ENCODE peak calls at places on chromosomes 7 and 10, in six cellular contexts. One of them, this sample, is unnamed.

GRCh38 chr7:116741625-116742316 is 69.8 kb downstream of the MET start:
- DNase-seq in spleen: no peak
- DNase-seq in neural progenitor cell: no peak
- DNase-seq in dorsolateral prefrontal cortex: no peak
- DNase-seq in heart left ventricle: no peak
- DNase-seq in caudate nucleus: no peak
- DNase-seq in this sample: no peak

GRCh38 chr10:34528320-34528719 is 286.8 kb downstream of the PARD3 start:
- DNase-seq in spleen: no peak
- DNase-seq in neural progenitor cell: peak; percentile 64
- DNase-seq in dorsolateral prefrontal cortex: no peak
- DNase-seq in heart left ventricle: no peak
- DNase-seq in caudate nucleus: no peak
- DNase-seq in this sample: peak; percentile 43

GRCh38 chr10:51860257-51860656 is 160.9 kb upstream of the CSTF2T start:
- DNase-seq in spleen: no peak
- DNase-seq in neural progenitor cell: no peak
- DNase-seq in dorsolateral prefrontal cortex: no peak
- DNase-seq in heart left ventricle: peak; percentile 34
- DNase-seq in caudate nucleus: peak; percentile 5
- DNase-seq in this sample: no peak

GRCh38 chr10:97508342-97508741 is 9.6 kb downstream of the UBTD1 start:
- DNase-seq in spleen: peak; percentile 1
- DNase-seq in neural progenitor cell: no peak
- DNase-seq in dorsolateral prefrontal cortex: no peak
- DNase-seq in heart left ventricle: no peak
- DNase-seq in caudate nucleus: no peak
- DNase-seq in this sample: no peak

GRCh38 chr10:46267132-46267985 is 19.4 kb upstream of the ANTXRL start:
- DNase-seq in spleen: no peak
- DNase-seq in neural progenitor cell: no peak
- DNase-seq in dorsolateral prefrontal cortex: no peak
- DNase-seq in heart left ventricle: no peak
- DNase-seq in caudate nucleus: no peak
- DNase-seq in this sample: no peak

GRCh38 chr10:17123062-17123661 is 6.4 kb downstream of the CUBN start:
- DNase-seq in spleen: no peak
- DNase-seq in neural progenitor cell: no peak
- DNase-seq in dorsolateral prefrontal cortex: no peak
- DNase-seq in heart left ventricle: no peak
- DNase-seq in caudate nucleus: no peak
- DNase-seq in this sample: no peak

GRCh38 chr7:70417061-70417655 is 714.8 kb upstream of the GALNT17 start:
- DNase-seq in spleen: no peak
- DNase-seq in neural progenitor cell: peak; percentile 24
- DNase-seq in dorsolateral prefrontal cortex: peak; percentile 39
- DNase-seq in heart left ventricle: no peak
- DNase-seq in caudate nucleus: peak; percentile 71
- DNase-seq in this sample: no peak

GRCh38 chr7:137682596-137682995 is 164.2 kb downstream of the DGKI start:
- DNase-seq in spleen: no peak
- DNase-seq in neural progenitor cell: no peak
- DNase-seq in dorsolateral prefrontal cortex: no peak
- DNase-seq in heart left ventricle: no peak
- DNase-seq in caudate nucleus: no peak
- DNase-seq in this sample: no peak

GRCh38 chr10:114403545-114404161 is 649 bp downstream of the AFAP1L2 start:
- DNase-seq in spleen: no peak
- DNase-seq in neural progenitor cell: peak; percentile 75
- DNase-seq in dorsolateral prefrontal cortex: peak; percentile 43
- DNase-seq in heart left ventricle: peak; percentile 57
- DNase-seq in caudate nucleus: no peak
- DNase-seq in this sample: peak; percentile 45

GRCh38 chr7:1979591-1980560 is 252.9 kb downstream of the MAD1L1 start:
- DNase-seq in spleen: peak; percentile 93
- DNase-seq in neural progenitor cell: no peak
- DNase-seq in dorsolateral prefrontal cortex: no peak
- DNase-seq in heart left ventricle: no peak
- DNase-seq in caudate nucleus: no peak
- DNase-seq in this sample: no peak

GRCh38 chr10:68135362-68135761 is 26.1 kb downstream of the MYPN start:
- DNase-seq in spleen: no peak
- DNase-seq in neural progenitor cell: no peak
- DNase-seq in dorsolateral prefrontal cortex: no peak
- DNase-seq in heart left ventricle: no peak
- DNase-seq in caudate nucleus: no peak
- DNase-seq in this sample: no peak

GRCh38 chr7:67206452-67206851 is 209.8 kb downstream of the TYW1 start:
- DNase-seq in spleen: no peak
- DNase-seq in neural progenitor cell: no peak
- DNase-seq in dorsolateral prefrontal cortex: no peak
- DNase-seq in heart left ventricle: no peak
- DNase-seq in caudate nucleus: no peak
- DNase-seq in this sample: no peak

GRCh38 chr7:10122573-10123100 is 851.0 kb upstream of the PHF14 start:
- DNase-seq in spleen: no peak
- DNase-seq in neural progenitor cell: peak; percentile 75
- DNase-seq in dorsolateral prefrontal cortex: peak; percentile 77
- DNase-seq in heart left ventricle: no peak
- DNase-seq in caudate nucleus: peak; percentile 22
- DNase-seq in this sample: peak; percentile 20
- H3K27ac ChIP-seq in spleen: no peak overlapping the region
- H3K27ac ChIP-seq in neural progenitor cell: peak overlapping the region; percentile 92
- H3K27ac ChIP-seq in dorsolateral prefrontal cortex: peak overlapping the region; percentile 93
- H3K27ac ChIP-seq in heart left ventricle: no peak overlapping the region
- H3K27ac ChIP-seq in caudate nucleus: peak overlapping the region; percentile 87
- H3K27ac ChIP-seq in this sample: peak overlapping the region; percentile 81

GRCh38 chr10:4345842-4346241 is 480.2 kb upstream of the AKR1E2 start:
- DNase-seq in spleen: no peak
- DNase-seq in neural progenitor cell: no peak
- DNase-seq in dorsolateral prefrontal cortex: no peak
- DNase-seq in heart left ventricle: no peak
- DNase-seq in caudate nucleus: no peak
- DNase-seq in this sample: no peak
- H3K27ac ChIP-seq in spleen: no peak overlapping the region
- H3K27ac ChIP-seq in neural progenitor cell: no peak overlapping the region
- H3K27ac ChIP-seq in dorsolateral prefrontal cortex: no peak overlapping the region
- H3K27ac ChIP-seq in heart left ventricle: peak overlapping the region; percentile 59
- H3K27ac ChIP-seq in caudate nucleus: no peak overlapping the region
- H3K27ac ChIP-seq in this sample: no peak overlapping the region

DNA sequence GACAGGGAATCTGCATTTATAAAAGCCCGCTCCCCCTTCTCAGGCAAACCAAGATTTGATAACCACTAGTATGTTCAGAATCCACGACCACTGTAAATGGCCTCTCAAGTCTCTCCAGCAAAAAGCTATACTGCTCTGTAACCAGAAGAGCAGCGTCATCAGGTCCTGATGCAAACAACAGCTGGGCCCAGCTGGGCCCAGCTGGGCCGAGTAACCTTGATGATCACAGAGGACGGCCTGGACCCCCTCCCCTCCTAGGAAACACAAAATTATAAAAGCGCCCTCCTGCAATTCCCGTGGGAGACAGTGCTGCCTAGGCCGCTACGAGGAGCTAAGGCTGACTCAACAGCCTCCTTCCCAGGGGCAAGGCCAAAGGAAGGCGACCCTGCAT is 532 bp upstream of the ADO start:
- DNase-seq in spleen: no peak
- DNase-seq in neural progenitor cell: no peak
- DNase-seq in dorsolateral prefrontal cortex: no peak
- DNase-seq in heart left ventricle: no peak
- DNase-seq in caudate nucleus: no peak
- DNase-seq in this sample: no peak
- H3K27ac ChIP-seq in spleen: peak overlapping the region; percentile 98
- H3K27ac ChIP-seq in neural progenitor cell: no peak overlapping the region
- H3K27ac ChIP-seq in dorsolateral prefrontal cortex: peak overlapping the region; percentile 99
- H3K27ac ChIP-seq in heart left ventricle: peak overlapping the region; percentile 99
- H3K27ac ChIP-seq in caudate nucleus: peak overlapping the region; percentile 99
- H3K27ac ChIP-seq in this sample: no peak overlapping the region

GRCh38 chr10:13256627-13257026 is 22.5 kb upstream of the UCMA start:
- DNase-seq in spleen: no peak
- DNase-seq in neural progenitor cell: no peak
- DNase-seq in dorsolateral prefrontal cortex: no peak
- DNase-seq in heart left ventricle: no peak
- DNase-seq in caudate nucleus: no peak
- DNase-seq in this sample: no peak

GRCh38 chr10:13247784-13248183 is 13.6 kb upstream of the UCMA start:
- DNase-seq in spleen: no peak
- DNase-seq in neural progenitor cell: no peak
- DNase-seq in dorsolateral prefrontal cortex: no peak
- DNase-seq in heart left ventricle: no peak
- DNase-seq in caudate nucleus: no peak
- DNase-seq in this sample: no peak

GRCh38 chr10:13257621-13258150 is 23.5 kb upstream of the UCMA start:
- DNase-seq in spleen: no peak
- DNase-seq in neural progenitor cell: no peak
- DNase-seq in dorsolateral prefrontal cortex: no peak
- DNase-seq in heart left ventricle: no peak
- DNase-seq in caudate nucleus: no peak
- DNase-seq in this sample: no peak

DNA sequence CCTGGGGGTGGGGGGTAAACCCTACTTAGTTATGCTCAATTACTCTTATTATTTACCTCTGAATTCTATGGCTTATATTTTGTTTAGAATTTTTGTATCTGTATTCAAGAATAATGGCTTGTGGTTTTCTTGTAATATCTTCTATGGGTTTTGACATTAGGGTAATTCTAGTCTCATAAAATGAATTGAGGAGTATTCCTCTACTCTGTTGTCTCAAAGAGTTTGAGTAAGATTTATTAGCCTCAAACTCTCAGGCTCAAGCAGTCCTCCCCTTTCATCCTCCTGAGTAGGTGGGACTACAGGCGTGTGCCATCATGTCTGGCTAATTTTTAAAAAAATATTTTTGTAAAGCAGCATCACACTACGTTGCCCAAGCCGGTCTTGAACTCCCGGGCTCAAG is 19.6 kb upstream of the UCMA start:
- DNase-seq in spleen: no peak
- DNase-seq in neural progenitor cell: no peak
- DNase-seq in dorsolateral prefrontal cortex: no peak
- DNase-seq in heart left ventricle: no peak
- DNase-seq in caudate nucleus: no peak
- DNase-seq in this sample: no peak
- H3K27ac ChIP-seq in spleen: no peak overlapping the region
- H3K27ac ChIP-seq in neural progenitor cell: no peak overlapping the region
- H3K27ac ChIP-seq in dorsolateral prefrontal cortex: no peak overlapping the region
- H3K27ac ChIP-seq in heart left ventricle: no peak overlapping the region
- H3K27ac ChIP-seq in caudate nucleus: no peak overlapping the region
- H3K27ac ChIP-seq in this sample: no peak overlapping the region

GRCh38 chr7:80232969-80233724 is 98.5 kb downstream of the GNAI1 start:
- DNase-seq in spleen: no peak
- DNase-seq in neural progenitor cell: no peak
- DNase-seq in dorsolateral prefrontal cortex: no peak
- DNase-seq in heart left ventricle: no peak
- DNase-seq in caudate nucleus: no peak
- DNase-seq in this sample: no peak

GRCh38 chr7:80231719-80232118 is 97.1 kb downstream of the GNAI1 start:
- DNase-seq in spleen: no peak
- DNase-seq in neural progenitor cell: no peak
- DNase-seq in dorsolateral prefrontal cortex: no peak
- DNase-seq in heart left ventricle: no peak
- DNase-seq in caudate nucleus: no peak
- DNase-seq in this sample: no peak

GRCh38 chr7:80240265-80241025 is 105.8 kb downstream of the GNAI1 start:
- DNase-seq in spleen: no peak
- DNase-seq in neural progenitor cell: no peak
- DNase-seq in dorsolateral prefrontal cortex: no peak
- DNase-seq in heart left ventricle: no peak
- DNase-seq in caudate nucleus: no peak
- DNase-seq in this sample: no peak

DNA sequence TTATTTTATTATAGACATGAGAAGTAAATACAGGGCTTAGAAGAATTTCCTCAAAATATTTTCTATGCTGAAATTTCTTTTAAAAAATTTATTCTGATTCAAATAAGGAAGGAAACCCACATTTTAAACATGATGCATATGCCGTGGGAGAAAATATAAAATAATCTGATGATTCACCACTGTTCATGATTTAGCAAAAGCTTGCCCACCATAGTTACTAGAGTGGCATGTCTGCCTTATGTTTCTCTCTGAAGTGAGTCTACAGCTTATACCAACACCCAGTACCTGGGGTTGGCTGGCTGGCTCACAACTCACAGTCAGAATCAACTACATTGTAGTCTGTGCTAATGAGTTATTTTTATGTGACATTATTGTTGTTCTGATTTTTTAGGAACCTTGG is 102.1 kb downstream of the GNAI1 start:
- DNase-seq in spleen: no peak
- DNase-seq in neural progenitor cell: no peak
- DNase-seq in dorsolateral prefrontal cortex: no peak
- DNase-seq in heart left ventricle: no peak
- DNase-seq in caudate nucleus: no peak
- DNase-seq in this sample: no peak
- H3K27ac ChIP-seq in spleen: no peak overlapping the region
- H3K27ac ChIP-seq in neural progenitor cell: no peak overlapping the region
- H3K27ac ChIP-seq in dorsolateral prefrontal cortex: no peak overlapping the region
- H3K27ac ChIP-seq in heart left ventricle: no peak overlapping the region
- H3K27ac ChIP-seq in caudate nucleus: no peak overlapping the region
- H3K27ac ChIP-seq in this sample: no peak overlapping the region